ENCODE peak calls at places on chromosomes 1 and 21, in four cellular contexts. V is HEK293T, F is HepG2, M is K562. O is an unnamed sample.

GRCh38 chr1:110540891-110541685 is 22.1 kb upstream of the KCNA10 start:
- DNase-seq in M (no peak), F (no peak), V (no peak), O (no peak)

GRCh38 chr1:78716186-78716585 is 66.6 kb downstream of the IFI44 start:
- DNase-seq in V (no peak), M (no peak), F (no peak), O (no peak)

GRCh38 chr1:116534014-116534739 is 36.6 kb downstream of the CD58 start:
- DNase-seq in V (no peak), F (no peak), M (no peak), O (no peak)

GRCh38 chr21:29506947-29507346 is 208.2 kb downstream of the BACH1 start:
- DNase-seq in F (no peak), V (no peak), M (no peak), O (no peak)

GRCh38 chr1:109636201-109636952 is 16.7 kb downstream of the AMPD2 start:
- DNase-seq in V (no peak), M (peak), F (peak), O (no peak)

GRCh38 chr1:231518485-231519035 is 9.9 kb upstream of the TSNAX start:
- DNase-seq in F (no peak), V (no peak), M (peak), O (no peak)

GRCh38 chr1:42282024-42282579 is 52.9 kb downstream of the FOXJ3 start:
- DNase-seq in M (no peak), V (no peak), F (peak), O (no peak)

GRCh38 chr1:227793948-227794812 is 21.3 kb upstream of the PRSS38 start:
- DNase-seq in M (no peak), F (no peak), V (peak), O (peak)

GRCh38 chr1:165036403-165036802 is 320.1 kb downstream of the LMX1A start:
- DNase-seq in F (no peak), M (no peak), V (no peak), O (no peak)

GRCh38 chr1:57844382-57844980 is 420.6 kb upstream of the DAB1 start:
- DNase-seq in F (no peak), M (no peak), V (no peak), O (no peak)

DNA sequence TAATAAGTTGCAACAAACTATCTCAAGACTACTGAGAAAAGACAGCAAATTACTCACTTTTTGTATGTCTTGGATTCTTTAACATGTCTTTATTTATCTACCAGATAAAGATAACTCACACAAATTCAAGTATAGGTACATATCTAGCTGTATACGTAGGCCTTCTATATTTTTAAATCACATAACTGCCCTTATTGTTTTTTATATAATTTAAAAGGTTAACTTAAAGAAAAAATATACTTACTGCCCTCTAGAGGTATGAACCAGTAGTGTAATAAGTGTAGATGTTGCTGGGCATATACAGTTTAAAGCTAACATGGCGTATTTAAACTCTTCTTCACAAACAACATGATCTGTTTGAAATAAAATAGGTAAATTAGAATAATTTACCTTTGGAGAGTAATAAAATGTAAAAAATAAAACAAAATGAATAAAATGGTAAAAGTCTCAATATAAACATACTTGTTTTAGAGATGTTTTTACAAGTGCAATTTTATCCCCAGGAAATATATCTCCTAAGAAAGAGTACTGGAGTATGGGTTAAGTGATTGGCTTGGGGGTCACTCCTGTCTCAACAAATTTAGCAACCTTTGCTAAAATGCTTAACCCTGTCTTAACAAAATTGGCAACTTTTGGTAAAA is 235.2 kb downstream of the KCNT2 start:
- DNase-seq in F (peak), M (peak), V (peak), O (no peak)
- TF ChIP-seq ELF4 in F (no peak), M (no peak), V (no peak), O (no peak)

DNA sequence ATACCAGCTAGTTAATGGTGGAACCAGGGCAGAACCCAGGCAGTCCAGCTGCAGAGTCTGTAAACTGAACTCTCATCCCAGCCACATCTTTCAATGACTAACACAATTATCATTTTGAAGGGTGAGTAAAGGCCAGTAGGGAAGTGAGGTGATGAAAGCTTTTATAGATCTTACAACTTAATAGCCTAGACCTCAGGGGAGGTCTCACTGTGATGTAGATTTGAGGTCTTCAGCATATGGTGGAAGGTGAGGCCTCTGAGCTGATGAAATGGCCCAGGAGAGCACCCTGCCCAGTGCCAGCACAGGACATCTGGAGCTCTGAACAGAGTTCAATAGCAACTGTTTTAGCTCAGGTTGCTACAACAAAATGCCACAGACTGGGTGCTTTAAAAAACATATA is 44.8 kb upstream of the POU2F1 start:
- DNase-seq in M (no peak), V (no peak), F (no peak), O (no peak)
- TF ChIP-seq ELF4 in M (no peak), V (no peak), F (no peak), O (no peak)

DNA sequence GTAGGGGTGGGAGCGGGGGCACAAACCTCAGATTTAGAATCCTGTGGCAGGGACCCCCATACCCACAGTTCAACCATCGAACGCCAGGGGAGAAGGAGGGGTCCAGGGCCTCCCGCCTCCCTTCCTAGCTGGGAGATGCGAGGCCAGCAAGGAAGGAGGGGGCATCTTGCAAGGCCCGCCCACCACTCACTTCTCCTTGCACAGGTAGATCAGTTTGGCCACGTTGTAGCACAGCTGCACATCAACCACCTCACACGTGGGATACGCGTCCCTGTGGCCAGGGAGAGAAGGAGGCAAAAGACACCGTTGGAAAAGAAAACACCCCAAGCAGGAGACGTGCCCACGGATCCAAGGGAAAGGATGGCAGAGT is 19.6 kb downstream of the TMEM63A start:
- DNase-seq in V (no peak), F (no peak), M (no peak), O (no peak)
- TF ChIP-seq ELF4 in V (no peak), F (no peak), M (no peak), O (no peak)

GRCh38 chr1:12040457-12041051 is 21.3 kb downstream of the MIIP start:
- DNase-seq in V (no peak), M (peak), F (no peak), O (no peak)
- TF ChIP-seq ELF4 in V (no peak), M (no peak), F (no peak), O (no peak)

DNA sequence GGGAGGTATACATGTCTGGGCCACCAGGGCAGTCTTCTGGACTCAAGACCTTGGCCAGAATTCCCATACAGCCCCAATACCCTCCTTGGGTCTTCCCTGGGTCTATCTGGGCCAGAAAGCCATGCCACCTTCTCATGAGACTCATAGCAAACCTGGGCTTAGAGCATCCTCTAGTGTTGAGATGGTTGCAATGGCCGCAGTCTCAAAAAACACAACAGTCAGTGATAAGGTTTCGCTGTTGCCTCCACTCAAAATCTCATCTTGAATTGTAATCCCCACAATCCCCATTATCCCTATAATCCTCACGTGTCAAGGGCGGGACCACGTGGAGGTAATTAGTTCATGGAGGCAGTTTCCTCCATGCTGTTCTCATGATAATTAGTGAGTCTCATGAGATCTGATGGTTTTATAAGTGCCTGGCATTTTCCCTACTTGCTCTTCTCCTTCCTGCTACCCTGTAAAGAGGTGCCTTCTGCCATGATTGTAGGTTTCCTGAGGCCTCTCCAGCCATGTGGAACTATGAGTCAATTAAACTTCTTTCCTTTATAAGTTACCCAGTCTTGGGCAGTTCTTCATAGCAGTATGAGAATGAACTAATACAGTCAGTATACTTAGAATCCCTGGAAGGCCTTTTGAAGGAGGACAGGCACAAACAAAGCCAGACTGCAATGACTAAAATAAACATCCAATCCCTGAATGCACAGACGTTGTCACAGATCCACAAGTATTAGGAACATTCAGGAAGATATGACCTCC is 77.0 kb downstream of the CTH start:
- DNase-seq in V (peak), M (peak), F (peak), O (peak)
- TF ChIP-seq ELF4 in V (no peak), M (no peak), F (no peak), O (no peak)

O was measured in WTC11.